ENCODE peak calls at places on chromosomes 5 and 9, in five cellular contexts. G is astrocyte of the hippocampus, H is B cell, V is DMS153, Y is upper lobe of right lung. N is an unnamed sample.

GRCh38 chr5:8683528-8683927 is 814.6 kb downstream of the MTRR start:
- DNase-seq in Y (no peak), V (peak; percentile 64), G (no peak), H (no peak), N (peak; percentile 62)

GRCh38 chr5:131991593-131992324 is 19.7 kb downstream of the ACSL6 start:
- DNase-seq in G (no peak), H (no peak), V (no peak), Y (peak; percentile 38), N (no peak)

GRCh38 chr5:122053181-122054109 is 24.6 kb downstream of the LOX start:
- DNase-seq in H (no peak), V (no peak), Y (peak; percentile 73), G (no peak), N (no peak)

GRCh38 chr9:124363326-124364096 is 51.7 kb downstream of the PSMB7 start:
- DNase-seq in G (peak; percentile 88), H (no peak), Y (no peak), V (no peak), N (no peak)

GRCh38 chr9:113368348-113368747 is 8.4 kb downstream of the HDHD3 start:
- DNase-seq in Y (no peak), V (no peak), G (no peak), H (no peak), N (no peak)

GRCh38 chr5:151001436-151001835 is 19.0 kb upstream of the GPX3 start:
- DNase-seq in G (no peak), V (no peak), Y (no peak), H (no peak), N (no peak)

GRCh38 chr5:41985945-41986344 is 60.9 kb downstream of the FBXO4 start:
- DNase-seq in V (no peak), Y (no peak), H (no peak), G (no peak), N (no peak)

GRCh38 chr5:39120052-39120420 is 45.8 kb upstream of the RICTOR start:
- DNase-seq in V (no peak), G (no peak), H (no peak), Y (no peak), N (no peak)

GRCh38 chr5:81852277-81853004 is 101.5 kb upstream of the SSBP2 start:
- DNase-seq in G (peak; percentile 77), V (no peak), H (peak; percentile 36), Y (peak; percentile 67), N (peak; percentile 60)

GRCh38 chr9:134875376-134875775 is 5.2 kb upstream of the FCN2 start:
- DNase-seq in G (no peak), Y (no peak), H (no peak), V (no peak), N (no peak)

GRCh38 chr9:134624119-134624826 is 17.3 kb upstream of the COL5A1 start:
- DNase-seq in Y (peak; percentile 51), G (no peak), H (no peak), V (no peak), N (no peak)

GRCh38 chr9:129464972-129465833 is 155.7 kb downstream of the C9orf50 start:
- DNase-seq in V (no peak), H (no peak), G (peak; percentile 71), Y (no peak), N (no peak)

GRCh38 chr9:121835581-121836381 is 184.3 kb downstream of the DAB2IP start:
- DNase-seq in V (peak; percentile 12), Y (no peak), H (no peak), G (no peak), N (no peak)

GRCh38 chr5:180043381-180043780 is 28.2 kb downstream of the RNF130 start:
- DNase-seq in H (no peak), Y (no peak), G (peak; percentile 25), V (no peak), N (no peak)

GRCh38 chr9:127723450-127723849 is 7.6 kb downstream of the TTC16 start:
- DNase-seq in V (peak; percentile 28), H (no peak), Y (no peak), G (peak; percentile 91), N (no peak)

N was measured in NCI-H345.